ENCODE peak calls at places on chromosomes 13 and 19, in six cellular contexts. G, Q, J, M, O and P are unnamed samples.
A peak's percentile ranks its signal among the peaks of the same experiment; 100 is the strongest.

GRCh38 chr13:112842343-112842856 is 126.6 kb upstream of the MCF2L start:
- DNase-seq in G (no peak), Q (no peak), J (peak; percentile 84), M (no peak), O (peak; percentile 29), P (no peak)

GRCh38 chr19:7617172-7617571 is 12.2 kb downstream of the XAB2 start:
- DNase-seq in G (no peak), Q (no peak), J (no peak), M (no peak), O (no peak), P (no peak)

GRCh38 chr13:105403065-105403464 is 1132.4 kb downstream of the EFNB2 start:
- DNase-seq in G (no peak), Q (no peak), J (peak; percentile 2), M (no peak), O (no peak), P (no peak)

GRCh38 chr13:23392313-23392712 is 41.2 kb downstream of the SACS start:
- DNase-seq in G (no peak), Q (no peak), J (no peak), M (no peak), O (peak; percentile 6), P (no peak)

GRCh38 chr19:609001-609340 is 19.3 kb downstream of the HCN2 start:
- DNase-seq in G (no peak), Q (no peak), J (no peak), M (no peak), O (no peak), P (no peak)

GRCh38 chr19:56162258-56162657 is 13.6 kb upstream of the GALP start:
- DNase-seq in G (no peak), Q (no peak), J (peak; percentile 37), M (no peak), O (peak; percentile 53), P (no peak)

GRCh38 chr19:32651729-32652140 is 23.2 kb downstream of the ANKRD27 start:
- DNase-seq in G (peak; percentile 44), Q (peak; percentile 37), J (peak; percentile 34), M (no peak), O (no peak), P (no peak)

GRCh38 chr13:45412274-45413049 is 5.7 kb downstream of the SLC25A30 start:
- DNase-seq in G (no peak), Q (no peak), J (no peak), M (no peak), O (no peak), P (no peak)

GRCh38 chr19:45587873-45588272 is 3.3 kb upstream of the OPA3 start:
- DNase-seq in G (no peak), Q (no peak), J (no peak), M (no peak), O (no peak), P (no peak)

GRCh38 chr19:48685583-48685982 is 10.2 kb upstream of the FUT2 start:
- DNase-seq in G (no peak), Q (no peak), J (no peak), M (no peak), O (no peak), P (peak; percentile 39)

GRCh38 chr19:1247747-1248453 is 483 bp upstream of the MIDN start:
- DNase-seq in G (no peak), Q (peak; percentile 83), J (peak; percentile 60), M (no peak), O (peak; percentile 80), P (no peak)

GRCh38 chr13:78997902-78998654 is 339.1 kb upstream of the OBI1 start:
- DNase-seq in G (no peak), Q (no peak), J (no peak), M (peak; percentile 3), O (no peak), P (no peak)

GRCh38 chr13:51156666-51157065 is 45.6 kb upstream of the C13orf42 start:
- DNase-seq in G (no peak), Q (no peak), J (no peak), M (no peak), O (no peak), P (no peak)

GRCh38 chr13:80239571-80240255 is 101.2 kb downstream of the SPRY2 start:
- DNase-seq in G (no peak), Q (no peak), J (no peak), M (no peak), O (no peak), P (no peak)

GRCh38 chr19:4327252-4327876 is 11.3 kb downstream of the STAP2 start:
- DNase-seq in G (no peak), Q (peak; percentile 78), J (peak; percentile 56), M (peak; percentile 38), O (peak; percentile 46), P (no peak)

GRCh38 chr13:113474179-113474578 is 16.3 kb downstream of the DCUN1D2 start:
- DNase-seq in G (no peak), Q (no peak), J (peak; percentile 95), M (no peak), O (peak; percentile 92), P (peak; percentile 23)

GRCh38 chr19:19410553-19411550 is 5.4 kb downstream of the GATAD2A start:
- DNase-seq in G (no peak), Q (no peak), J (no peak), M (no peak), O (no peak), P (no peak)

GRCh38 chr19:7638802-7639465 is 2.0 kb downstream of the STXBP2 start:
- DNase-seq in G (no peak), Q (no peak), J (no peak), M (no peak), O (no peak), P (no peak)

GRCh38 chr19:15445807-15446376 is 3.9 kb downstream of the WIZ start:
- DNase-seq in G (no peak), Q (no peak), J (no peak), M (no peak), O (no peak), P (no peak)

GRCh38 chr13:100789481-100789880 is 114.9 kb upstream of the TMTC4 start:
- DNase-seq in G (no peak), Q (no peak), J (peak; percentile 16), M (no peak), O (peak; percentile 34), P (peak; percentile 2)

GRCh38 chr13:46129955-46130354 is 25.1 kb upstream of the CPB2 start:
- DNase-seq in G (no peak), Q (no peak), J (no peak), M (no peak), O (no peak), P (no peak)

GRCh38 chr13:44365008-44365407 is 8.6 kb upstream of the SERP2 start:
- DNase-seq in G (no peak), Q (no peak), J (peak; percentile 23), M (no peak), O (peak; percentile 38), P (peak; percentile 80)

GRCh38 chr19:53537523-53538377 is at the start of gene ZNF331:
- DNase-seq in G (peak; percentile 60), Q (peak; percentile 71), J (peak; percentile 82), M (peak; percentile 78), O (peak; percentile 75), P (peak; percentile 65)

DNA sequence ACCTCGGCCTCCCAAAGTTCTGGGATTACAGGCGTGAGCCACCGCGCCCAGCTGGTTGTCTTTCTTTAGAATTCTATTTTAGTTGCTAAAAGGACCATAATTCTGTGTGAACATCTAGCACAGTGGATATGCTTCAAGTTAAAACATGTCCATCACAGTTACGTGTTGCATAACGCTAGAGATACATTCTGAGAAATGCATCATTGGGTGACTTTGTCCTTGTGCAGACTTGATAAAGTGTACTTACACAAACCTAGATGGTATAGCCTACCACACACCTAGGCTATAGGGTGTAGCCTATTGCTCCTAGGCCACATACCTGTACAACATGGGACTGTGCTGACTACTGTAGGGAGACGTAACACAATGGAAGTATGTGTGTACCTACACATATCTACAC is 35.4 kb downstream of the DOCK9 start:
- DNase-seq in G (no peak), Q (no peak), J (no peak), M (no peak), O (no peak), P (peak; percentile 50)
- TF ChIP-seq CTCF in G (no peak), Q (no peak), J (no peak), M (no peak), O (no peak), P (no peak)

GRCh38 chr13:60509601-60510386 is 112.8 kb downstream of the TDRD3 start:
- DNase-seq in G (no peak), Q (no peak), J (peak; percentile 2), M (no peak), O (peak; percentile 48), P (no peak)

GRCh38 chr13:60514891-60515290 is 117.9 kb downstream of the TDRD3 start:
- DNase-seq in G (no peak), Q (no peak), J (no peak), M (no peak), O (no peak), P (no peak)

GRCh38 chr13:60511637-60512036 is 114.6 kb downstream of the TDRD3 start:
- DNase-seq in G (no peak), Q (no peak), J (peak; percentile 2), M (no peak), O (no peak), P (no peak)
- TF ChIP-seq CTCF in G (no peak), Q (no peak), J (no peak), M (no peak), O (no peak), P (no peak)

GRCh38 chr19:11549386-11549953 is 9.6 kb downstream of the ELOF1 start:
- DNase-seq in G (no peak), Q (no peak), J (no peak), M (no peak), O (no peak), P (no peak)

GRCh38 chr19:11552666-11553372 is 6.2 kb downstream of the ELOF1 start:
- DNase-seq in G (no peak), Q (no peak), J (no peak), M (peak; percentile 81), O (no peak), P (no peak)

GRCh38 chr19:11554160-11554559 is 4.9 kb downstream of the ELOF1 start:
- DNase-seq in G (no peak), Q (no peak), J (no peak), M (peak; percentile 63), O (no peak), P (no peak)

GRCh38 chr19:11550265-11550664 is 8.8 kb downstream of the ELOF1 start:
- DNase-seq in G (no peak), Q (no peak), J (no peak), M (no peak), O (no peak), P (no peak)

DNA sequence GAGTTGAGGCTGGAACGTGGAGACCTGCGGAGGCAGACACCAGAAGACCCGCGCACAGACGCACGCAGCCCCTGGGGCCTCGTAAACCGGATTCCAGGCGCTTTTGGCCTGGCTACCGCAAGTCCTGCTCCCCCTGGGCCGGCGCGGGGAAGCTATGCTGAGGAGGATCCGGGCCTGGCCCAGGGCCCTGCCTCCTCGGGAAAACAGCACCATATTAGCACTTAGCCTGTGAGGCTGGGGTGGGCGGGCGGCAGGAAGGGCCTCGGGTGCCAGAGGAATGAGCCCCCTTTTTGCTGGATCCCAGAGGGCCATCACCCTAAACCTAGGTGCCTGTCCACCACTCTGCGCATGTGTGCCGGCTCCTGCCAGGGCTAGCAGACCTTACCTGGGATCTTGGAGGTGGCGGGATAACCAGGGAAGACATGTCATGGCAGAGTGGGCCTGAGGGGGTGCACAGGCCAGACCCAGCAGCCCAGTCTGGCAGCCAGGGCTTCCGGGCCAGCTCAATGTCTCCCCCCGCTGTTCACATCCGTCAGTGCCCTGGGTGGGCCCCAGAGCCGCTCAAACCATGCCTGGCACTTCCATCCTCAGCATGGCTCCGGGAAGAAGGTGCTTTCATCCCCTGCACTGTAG is 7.3 kb downstream of the ELOF1 start:
- DNase-seq in G (no peak), Q (no peak), J (peak; percentile 23), M (peak; percentile 53), O (peak; percentile 20), P (no peak)
- TF ChIP-seq CTCF in G (peak; percentile 22), Q (no peak), J (peak; percentile 41), M (peak; percentile 74), O (peak; percentile 44), P (peak; percentile 14)

GRCh38 chr13:103188688-103189326 is 122.6 kb upstream of the SLC10A2 start:
- DNase-seq in G (peak; percentile 1), Q (no peak), J (peak; percentile 61), M (peak; percentile 13), O (peak; percentile 47), P (peak; percentile 23)
- TF ChIP-seq CTCF in G (peak; percentile 48), Q (peak; percentile 41), J (peak; percentile 62), M (peak; percentile 66), O (peak; percentile 44), P (peak; percentile 68)